ENCODE peak calls at places on chromosomes 3 and 15, in eight cellular contexts. F is astrocyte of the spinal cord, B is HFF-Myc, J is tibial artery, S is astrocyte, Y is transverse colon, D is PC-9, R is heart left ventricle. G is an unnamed sample.

GRCh38 chr15:23564798-23565394 is 578 bp upstream of the MKRN3 start:
- DNase-seq in D (no peak), Y (no peak), F (peak), J (no peak), S (peak), B (no peak), R (no peak), G (peak)

GRCh38 chr15:81157195-81157938 is 23.3 kb downstream of the CFAP161 start:
- DNase-seq in F (no peak), S (no peak), B (no peak), R (no peak), J (no peak), D (no peak), Y (no peak), G (peak)

GRCh38 chr3:177337548-177338331 is 140.5 kb upstream of the TBL1XR1 start:
- DNase-seq in F (peak), D (no peak), Y (no peak), S (peak), B (no peak), J (no peak), R (no peak), G (peak)

GRCh38 chr3:100613721-100614390 is 4.5 kb downstream of the ADGRG7 start:
- DNase-seq in R (no peak), B (no peak), S (no peak), J (no peak), Y (no peak), F (no peak), D (no peak), G (no peak)

GRCh38 chr3:71172951-71173350 is 410.6 kb downstream of the FOXP1 start:
- DNase-seq in J (no peak), B (no peak), Y (no peak), R (no peak), D (no peak), F (peak), S (peak), G (peak)

GRCh38 chr3:36911990-36912804 is 32.7 kb downstream of the TRANK1 start:
- DNase-seq in D (no peak), J (no peak), Y (no peak), R (no peak), B (peak), S (peak), F (peak), G (peak)

GRCh38 chr3:31968927-31969418 is 12.1 kb downstream of the OSBPL10 start:
- DNase-seq in Y (no peak), D (peak), F (peak), R (no peak), S (peak), J (no peak), B (peak), G (peak)

GRCh38 chr3:47398218-47398617 is 17.4 kb downstream of the PTPN23 start:
- DNase-seq in S (no peak), J (no peak), F (no peak), R (no peak), B (no peak), D (no peak), Y (no peak), G (no peak)

GRCh38 chr3:122890077-122890484 is 95.2 kb downstream of the SLC49A4 start:
- DNase-seq in R (peak), B (peak), J (peak), Y (peak), F (peak), D (peak), S (peak), G (peak)

GRCh38 chr15:78063966-78064365 is 13.5 kb downstream of the TBC1D2B start:
- DNase-seq in F (no peak), S (no peak), D (no peak), Y (no peak), R (no peak), J (peak), B (no peak), G (peak)

GRCh38 chr3:69770219-69770618 is 31.0 kb downstream of the MITF start:
- DNase-seq in Y (no peak), B (no peak), F (peak), D (peak), R (no peak), S (peak), J (no peak), G (peak)

GRCh38 chr3:4409415-4409814 is 57.7 kb downstream of the SUMF1 start:
- DNase-seq in B (no peak), S (no peak), D (no peak), J (no peak), Y (no peak), F (no peak), R (no peak), G (no peak)

GRCh38 chr3:157785071-157785826 is 282.0 kb upstream of the VEPH1 start:
- DNase-seq in R (no peak), D (peak), B (peak), J (no peak), F (peak), S (peak), Y (no peak), G (peak)

GRCh38 chr3:72951259-72951722 is 45.3 kb upstream of the PPP4R2 start:
- DNase-seq in S (no peak), J (no peak), Y (no peak), R (no peak), F (no peak), D (no peak), B (no peak), G (no peak)

GRCh38 chr15:84575493-84575892 is 25.3 kb upstream of the ZSCAN2 start:
- DNase-seq in B (no peak), F (no peak), R (no peak), D (no peak), J (no peak), S (no peak), Y (no peak), G (no peak)
- TF ChIP-seq CTCF in B (no peak), F (no peak), R (no peak), D (no peak), J (no peak), S (no peak), Y (no peak), G (no peak)

DNA sequence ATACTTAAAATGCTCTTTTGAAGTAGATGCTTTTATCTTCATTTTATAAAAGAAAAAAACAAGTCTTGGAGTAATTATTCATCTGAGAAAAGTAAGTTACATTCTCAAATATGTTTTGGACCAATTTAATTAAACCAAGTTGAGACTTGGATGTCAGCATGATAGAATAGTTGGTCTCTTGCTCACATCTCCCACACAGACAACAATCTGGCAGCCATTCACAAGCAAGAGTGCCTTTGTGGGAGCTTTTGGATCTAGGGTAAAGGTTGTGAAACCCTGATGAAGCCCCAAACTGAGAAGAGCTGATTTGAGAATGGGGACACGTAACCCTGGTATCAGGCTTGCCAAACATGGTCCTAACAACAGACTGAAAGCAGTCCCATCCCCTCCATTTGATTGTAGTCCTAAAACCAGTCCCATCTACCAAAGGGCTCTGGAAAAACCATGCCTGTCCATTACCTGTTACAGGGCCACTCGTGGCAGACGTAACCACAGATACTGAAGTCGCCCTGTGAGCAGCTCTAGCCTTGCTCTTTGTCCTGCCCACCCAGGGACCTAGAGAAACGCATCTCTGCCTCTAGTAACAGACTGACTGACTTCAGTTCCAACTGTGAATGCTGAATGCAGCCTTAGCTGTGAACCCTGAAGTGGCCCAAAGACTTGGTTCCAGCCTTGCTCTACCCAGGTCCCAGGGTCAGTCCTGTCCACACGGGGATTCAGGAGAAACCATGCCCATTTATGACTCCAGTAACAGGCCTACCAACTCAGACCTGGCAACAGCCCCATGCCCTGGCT is 145.5 kb upstream of the SYNPR start:
- DNase-seq in J (no peak), R (no peak), S (peak), D (no peak), F (no peak), B (no peak), Y (no peak), G (no peak)
- H3K4me3 ChIP-seq in J (no peak), R (no peak), S (no peak), D (no peak), F (no peak), B (no peak), Y (no peak), G (no peak)

GRCh38 chr3:11224010-11224409 is 48.2 kb upstream of the ATG7 start:
- DNase-seq in J (no peak), Y (no peak), S (no peak), B (no peak), D (no peak), R (no peak), F (no peak), G (no peak)

GRCh38 chr3:11226042-11226370 is 46.2 kb upstream of the ATG7 start:
- DNase-seq in D (no peak), S (no peak), Y (peak), R (no peak), F (no peak), J (no peak), B (no peak), G (no peak)

GRCh38 chr3:11220230-11220629 is 52.0 kb upstream of the ATG7 start:
- DNase-seq in S (no peak), F (no peak), B (no peak), D (no peak), Y (no peak), R (no peak), J (no peak), G (no peak)

GRCh38 chr3:11224870-11225251 is 47.3 kb upstream of the ATG7 start:
- DNase-seq in R (no peak), S (no peak), F (no peak), B (no peak), D (no peak), J (no peak), Y (no peak), G (no peak)

GRCh38 chr3:11221818-11222217 is 50.4 kb upstream of the ATG7 start:
- DNase-seq in J (no peak), B (no peak), S (no peak), D (no peak), F (no peak), R (no peak), Y (no peak), G (peak)
- TF ChIP-seq CTCF in J (peak), B (peak), S (peak), D (no peak), F (peak), R (no peak), Y (no peak), G (peak)

GRCh38 chr3:155365178-155365783 is 71.8 kb upstream of the STRIT1 start:
- DNase-seq in D (no peak), S (no peak), Y (no peak), B (no peak), F (no peak), J (no peak), R (no peak), G (no peak)
- H3K4me3 ChIP-seq in D (no peak), S (no peak), Y (no peak), B (no peak), F (no peak), J (no peak), R (no peak), G (no peak)

GRCh38 chr3:183823963-183824362 is 1.4 kb downstream of the MAP6D1 start:
- DNase-seq in Y (no peak), D (no peak), J (no peak), S (no peak), B (no peak), F (no peak), R (no peak), G (no peak)
- TF ChIP-seq CTCF in Y (no peak), D (no peak), J (no peak), S (no peak), B (no peak), F (no peak), R (no peak), G (no peak)

DNA sequence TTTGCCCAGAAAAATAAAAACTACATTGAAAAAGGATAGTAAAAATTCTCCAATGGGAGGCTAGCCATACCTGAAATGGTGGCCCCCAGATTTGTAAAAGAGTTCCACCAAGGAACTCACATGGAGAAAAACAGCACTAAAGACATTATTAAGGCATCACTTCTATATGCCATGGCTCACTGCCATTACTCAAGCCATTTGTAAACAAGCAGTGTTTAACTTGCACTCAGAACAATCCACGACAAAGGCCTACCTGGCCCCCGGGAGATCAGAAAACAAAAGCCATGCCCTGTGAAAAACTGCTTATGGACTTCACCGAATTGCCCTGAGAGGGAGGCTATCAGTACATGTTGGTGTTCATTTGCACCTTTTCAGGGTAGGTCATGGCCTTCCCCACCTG is 19.6 kb downstream of the CCR8 start:
- DNase-seq in J (no peak), S (no peak), R (no peak), B (no peak), Y (no peak), D (no peak), F (no peak), G (no peak)
- H3K4me3 ChIP-seq in J (no peak), S (no peak), R (no peak), B (no peak), Y (no peak), D (no peak), F (no peak), G (no peak)

G was measured in fibroblast of pulmonary artery.